ENCODE peak calls at places on chromosomes 4 and X, in six cellular contexts. L is IMR-90, A is HCT116, R is colonic mucosa, M is mesendoderm, Z is neuronal stem cell. G is an unnamed sample.

GRCh38 chr4:152010680-152011079 is 249.9 kb upstream of the GATB start:
- DNase-seq in L (no peak), R (no peak), M (no peak), Z (no peak), A (no peak), G (no peak)

GRCh38 chr4:177005801-177006230 is 213.1 kb upstream of the VEGFC start:
- DNase-seq in L (peak; percentile 84), R (no peak), M (peak; percentile 10), Z (no peak), A (no peak), G (no peak)

GRCh38 chrX:46140272-46140671 is 404.9 kb downstream of the ZNF674 start:
- DNase-seq in L (no peak), Z (no peak), R (no peak), A (no peak), M (no peak), G (no peak)

GRCh38 chr4:71259305-71259704 is 79.5 kb upstream of the SLC4A4 start:
- DNase-seq in R (no peak), Z (no peak), A (no peak), M (no peak), L (no peak), G (no peak)

GRCh38 chr4:139454646-139455045 is 725 bp downstream of the RAB33B start:
- DNase-seq in L (no peak), R (no peak), M (no peak), Z (no peak), A (no peak), G (no peak)

GRCh38 chr4:156536661-156537060 is 434.9 kb downstream of the PDGFC start:
- DNase-seq in L (peak; percentile 50), R (no peak), A (no peak), Z (no peak), M (peak; percentile 25), G (no peak)

GRCh38 chr4:174697896-174698295 is 131.2 kb downstream of the GLRA3 start:
- DNase-seq in M (no peak), Z (no peak), R (no peak), A (no peak), L (no peak), G (no peak)

GRCh38 chrX:100606753-100607152 is 22.0 kb downstream of the TNMD start:
- DNase-seq in L (no peak), A (no peak), Z (no peak), R (no peak), M (no peak), G (no peak)

GRCh38 chr4:57104706-57105560 is 5.3 kb downstream of the IGFBP7 start:
- DNase-seq in Z (no peak), M (no peak), L (peak; percentile 30), R (no peak), A (no peak), G (no peak)

GRCh38 chrX:71118985-71119535 is 664 bp downstream of the MED12 start:
- DNase-seq in L (no peak), Z (no peak), A (no peak), R (peak; percentile 32), M (no peak), G (no peak)

GRCh38 chr4:171714791-171715454 is 98.3 kb upstream of the GALNTL6 start:
- DNase-seq in M (no peak), A (no peak), R (no peak), Z (no peak), L (no peak), G (peak; percentile 51)

GRCh38 chr4:7514789-7515188 is 80.1 kb upstream of the PSAPL1 start:
- DNase-seq in M (no peak), R (no peak), A (no peak), L (no peak), Z (no peak), G (no peak)

GRCh38 chr4:16818005-16818404 is 80.4 kb downstream of the LDB2 start:
- DNase-seq in A (no peak), R (no peak), M (peak; percentile 95), Z (no peak), L (no peak), G (no peak)

GRCh38 chrX:341541-342101 is 23.0 kb upstream of the GTPBP6 start:
- DNase-seq in A (no peak), R (no peak), Z (no peak), M (no peak), L (no peak), G (peak; percentile 55)

GRCh38 chr4:61200991-61201526 is 933 bp downstream of the ADGRL3 start:
- DNase-seq in M (peak; percentile 74), A (no peak), Z (peak; percentile 33), R (no peak), L (no peak), G (peak; percentile 68)

GRCh38 chr4:1417522-1418390 is 11.5 kb upstream of the NKX1-1 start:
- DNase-seq in M (no peak), A (no peak), L (no peak), Z (no peak), R (no peak), G (no peak)

DNA sequence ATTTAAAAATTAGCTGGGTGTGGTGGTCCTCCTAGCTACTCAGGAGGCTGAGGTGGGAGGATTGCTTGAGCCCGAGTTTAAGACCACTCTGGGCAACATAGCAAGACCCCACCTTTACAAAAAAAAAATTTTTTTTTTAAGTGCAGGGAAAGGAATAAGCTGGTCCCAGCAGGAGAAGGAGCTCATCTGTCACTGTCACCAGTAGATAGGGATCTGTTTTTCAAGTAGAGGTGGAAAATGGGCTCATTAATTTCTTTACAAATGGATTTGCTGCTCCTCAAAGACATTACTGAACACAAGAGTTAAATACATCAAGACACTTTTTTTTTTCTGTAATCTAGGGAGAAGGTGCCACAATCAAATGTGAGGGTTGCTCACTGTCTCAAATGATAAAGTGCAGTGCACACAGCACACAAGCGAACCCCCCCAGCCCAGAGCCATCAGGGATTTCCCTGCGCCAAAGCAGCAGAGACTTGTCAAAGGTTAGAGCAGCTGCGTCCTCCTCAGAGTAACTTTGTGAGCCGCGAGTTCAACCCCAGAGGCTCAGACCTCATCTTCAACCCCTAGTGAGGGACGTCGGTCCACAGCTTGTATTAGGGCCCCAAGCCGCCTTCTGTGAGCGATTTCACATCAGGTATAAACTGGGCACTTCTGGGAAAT is 14.3 kb upstream of the MTNR1A start:
- DNase-seq in R (no peak), M (no peak), L (no peak), A (no peak), Z (no peak), G (no peak)
- H3K4me3 ChIP-seq in R (peak overlapping the region; percentile 12), M (no peak overlapping the region), L (peak overlapping the region; percentile 36), A (no peak overlapping the region), Z (no peak overlapping the region), G (peak overlapping the region; percentile 51)

DNA sequence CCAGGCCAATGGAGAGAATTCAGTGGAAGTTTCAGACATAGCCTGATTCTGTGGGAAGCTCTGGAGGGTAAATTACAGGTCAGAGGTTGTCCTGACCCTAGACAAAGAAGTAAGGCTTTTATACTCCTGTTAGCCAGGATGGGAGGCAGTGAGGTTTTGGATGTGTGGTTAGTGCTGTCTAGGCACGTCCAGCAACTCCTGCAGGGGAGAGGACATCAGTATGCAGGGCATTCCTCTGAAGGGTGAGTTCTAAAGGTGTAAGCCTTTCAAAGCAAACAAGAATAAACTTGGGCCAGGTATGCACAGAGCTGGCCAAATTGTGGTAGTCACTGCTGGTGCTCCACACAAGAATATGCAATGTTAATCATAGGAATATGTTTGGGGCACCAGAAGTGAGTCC is 562.5 kb downstream of the CCSER1 start:
- DNase-seq in L (no peak), Z (no peak), R (no peak), M (peak; percentile 2), A (no peak), G (no peak)
- H3K9ac ChIP-seq in L (no peak overlapping the region), Z (no peak overlapping the region), R (no peak overlapping the region), M (no peak overlapping the region), A (no peak overlapping the region), G (no peak overlapping the region)

GRCh38 chr4:137532869-137533236 is 559 bp upstream of the PCDH18 start:
- DNase-seq in A (no peak), Z (no peak), R (no peak), L (no peak), M (no peak), G (no peak)
- H3K4me3 ChIP-seq in A (no peak overlapping the region), Z (peak overlapping the region; percentile 85), R (peak overlapping the region; percentile 34), L (peak overlapping the region; percentile 62), M (no peak overlapping the region), G (peak overlapping the region; percentile 57)

GRCh38 chrX:4484266-4484665 is 770.8 kb upstream of the PRKX start:
- DNase-seq in M (peak; percentile 88), Z (no peak), A (no peak), R (no peak), L (no peak), G (no peak)

GRCh38 chrX:4485917-4486316 is 772.5 kb upstream of the PRKX start:
- DNase-seq in M (peak; percentile 34), L (no peak), Z (no peak), R (no peak), A (no peak), G (no peak)
- H3K9ac ChIP-seq in M (no peak overlapping the region), L (no peak overlapping the region), Z (no peak overlapping the region), R (no peak overlapping the region), A (no peak overlapping the region), G (no peak overlapping the region)

DNA sequence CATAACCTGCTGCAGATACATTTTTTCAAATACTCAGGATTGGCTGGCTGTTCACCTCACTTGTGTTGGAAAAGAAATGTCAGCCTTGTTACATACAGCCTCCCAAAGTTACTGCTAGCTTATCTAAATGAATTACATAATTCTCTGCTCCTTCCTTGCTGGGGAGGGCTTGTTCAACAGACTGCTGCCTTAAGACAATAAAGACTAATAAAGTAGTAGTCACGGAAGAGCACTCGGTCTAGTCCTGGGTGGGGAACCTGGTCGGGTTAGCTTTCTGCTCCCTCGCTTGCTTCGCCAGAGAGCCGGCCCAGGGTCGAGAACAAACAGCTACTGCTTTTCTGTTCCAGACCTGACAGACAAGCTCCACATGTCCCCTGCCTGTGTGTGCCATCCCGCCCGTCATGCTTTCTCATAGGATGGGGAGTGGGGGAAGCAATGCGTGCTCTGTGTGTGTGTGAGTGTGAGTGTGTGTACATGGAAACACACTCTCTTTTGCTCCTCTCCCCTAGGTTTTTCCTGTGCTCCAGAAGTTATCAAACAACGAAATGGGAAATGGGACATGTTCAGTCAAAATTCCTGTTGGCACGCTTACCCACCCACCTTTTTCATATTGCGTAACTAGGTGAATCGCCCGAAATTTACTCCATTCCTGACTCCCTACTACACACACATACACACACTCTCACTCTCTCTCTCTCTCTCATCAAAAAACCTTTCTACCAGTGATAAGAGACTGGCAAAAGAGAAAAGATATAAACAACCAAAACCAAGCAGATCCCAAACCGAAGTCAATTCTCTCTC is 1.4 kb downstream of the NPY1R start:
- DNase-seq in R (no peak), A (no peak), Z (no peak), L (no peak), M (peak; percentile 19), G (peak; percentile 83)
- H3K4me3 ChIP-seq in R (peak overlapping the region; percentile 29), A (no peak overlapping the region), Z (no peak overlapping the region), L (no peak overlapping the region), M (no peak overlapping the region), G (peak overlapping the region; percentile 92)